ENCODE peak calls at places on chromosomes 12 and 14, in ten cellular contexts. One of them, this sample, is unnamed. For H3K4me1, the result is how much of the 10 kb centered on the place peaks cover.

GRCh38 chr12:96889273-96889933 is 17.7 kb upstream of the NEDD1 start:
- DNase-seq in lung: no peak
- DNase-seq in testis: no peak
- DNase-seq in OCI-LY7: no peak
- DNase-seq in body of pancreas: no peak
- DNase-seq in A549: peak
- DNase-seq in mucosa of descending colon: no peak
- DNase-seq in GM23338: no peak
- DNase-seq in tibial artery: no peak
- DNase-seq in tibial nerve: no peak
- DNase-seq in this sample: no peak

GRCh38 chr12:131042848-131043245 is 89.1 kb downstream of the ADGRD1 start:
- DNase-seq in lung: no peak
- DNase-seq in testis: peak
- DNase-seq in OCI-LY7: no peak
- DNase-seq in body of pancreas: no peak
- DNase-seq in A549: no peak
- DNase-seq in mucosa of descending colon: peak
- DNase-seq in GM23338: no peak
- DNase-seq in tibial artery: no peak
- DNase-seq in tibial nerve: no peak
- DNase-seq in this sample: no peak

GRCh38 chr12:3667485-3667884 is 85.4 kb downstream of the CRACR2A start:
- DNase-seq in lung: no peak
- DNase-seq in testis: no peak
- DNase-seq in OCI-LY7: no peak
- DNase-seq in body of pancreas: no peak
- DNase-seq in A549: no peak
- DNase-seq in mucosa of descending colon: no peak
- DNase-seq in GM23338: peak
- DNase-seq in tibial artery: no peak
- DNase-seq in tibial nerve: no peak
- DNase-seq in this sample: peak

GRCh38 chr14:70804556-70805162 is 4.7 kb downstream of the MAP3K9 start:
- DNase-seq in lung: no peak
- DNase-seq in testis: no peak
- DNase-seq in OCI-LY7: no peak
- DNase-seq in body of pancreas: no peak
- DNase-seq in A549: no peak
- DNase-seq in mucosa of descending colon: no peak
- DNase-seq in GM23338: peak
- DNase-seq in tibial artery: no peak
- DNase-seq in tibial nerve: no peak
- DNase-seq in this sample: no peak

GRCh38 chr12:2876431-2877046 is 435 bp downstream of the FOXM1 start:
- DNase-seq in lung: no peak
- DNase-seq in testis: no peak
- DNase-seq in OCI-LY7: peak
- DNase-seq in body of pancreas: no peak
- DNase-seq in A549: peak
- DNase-seq in mucosa of descending colon: no peak
- DNase-seq in GM23338: peak
- DNase-seq in tibial artery: no peak
- DNase-seq in tibial nerve: no peak
- DNase-seq in this sample: no peak

GRCh38 chr14:92759300-92759678 is 10.9 kb upstream of the LGMN start:
- DNase-seq in lung: no peak
- DNase-seq in testis: no peak
- DNase-seq in OCI-LY7: peak
- DNase-seq in body of pancreas: no peak
- DNase-seq in A549: no peak
- DNase-seq in mucosa of descending colon: peak
- DNase-seq in GM23338: peak
- DNase-seq in tibial artery: no peak
- DNase-seq in tibial nerve: no peak
- DNase-seq in this sample: no peak

GRCh38 chr12:101325590-101325989 is 45.7 kb downstream of the UTP20 start:
- DNase-seq in lung: no peak
- DNase-seq in testis: no peak
- DNase-seq in OCI-LY7: no peak
- DNase-seq in body of pancreas: no peak
- DNase-seq in A549: no peak
- DNase-seq in mucosa of descending colon: no peak
- DNase-seq in GM23338: no peak
- DNase-seq in tibial artery: no peak
- DNase-seq in tibial nerve: no peak
- DNase-seq in this sample: no peak

GRCh38 chr12:12586879-12587675 is 24.4 kb upstream of the DUSP16 start:
- DNase-seq in lung: no peak
- DNase-seq in testis: no peak
- DNase-seq in OCI-LY7: no peak
- DNase-seq in body of pancreas: no peak
- DNase-seq in A549: no peak
- DNase-seq in mucosa of descending colon: no peak
- DNase-seq in GM23338: no peak
- DNase-seq in tibial artery: no peak
- DNase-seq in tibial nerve: no peak
- DNase-seq in this sample: no peak

GRCh38 chr14:21056520-21057163 is 980 bp upstream of the RNASE8 start:
- DNase-seq in lung: no peak
- DNase-seq in testis: no peak
- DNase-seq in OCI-LY7: no peak
- DNase-seq in body of pancreas: no peak
- DNase-seq in A549: no peak
- DNase-seq in mucosa of descending colon: peak
- DNase-seq in GM23338: no peak
- DNase-seq in tibial artery: no peak
- DNase-seq in tibial nerve: peak
- DNase-seq in this sample: no peak

GRCh38 chr14:24051162-24051788 is 534 bp upstream of the CARMIL3 start:
- DNase-seq in lung: no peak
- DNase-seq in testis: peak
- DNase-seq in OCI-LY7: no peak
- DNase-seq in body of pancreas: no peak
- DNase-seq in A549: no peak
- DNase-seq in mucosa of descending colon: no peak
- DNase-seq in GM23338: peak
- DNase-seq in tibial artery: no peak
- DNase-seq in tibial nerve: no peak
- DNase-seq in this sample: no peak

GRCh38 chr12:97951239-97951638 is 488.6 kb downstream of the RMST start:
- DNase-seq in lung: no peak
- DNase-seq in testis: no peak
- DNase-seq in OCI-LY7: no peak
- DNase-seq in body of pancreas: no peak
- DNase-seq in A549: no peak
- DNase-seq in mucosa of descending colon: no peak
- DNase-seq in GM23338: no peak
- DNase-seq in tibial artery: no peak
- DNase-seq in tibial nerve: no peak
- DNase-seq in this sample: no peak

GRCh38 chr12:75850751-75851462 is 180.7 kb downstream of the PHLDA1 start:
- DNase-seq in lung: no peak
- DNase-seq in testis: no peak
- DNase-seq in OCI-LY7: no peak
- DNase-seq in body of pancreas: no peak
- DNase-seq in A549: peak
- DNase-seq in mucosa of descending colon: no peak
- DNase-seq in GM23338: no peak
- DNase-seq in tibial artery: no peak
- DNase-seq in tibial nerve: no peak
- DNase-seq in this sample: no peak

GRCh38 chr14:105411017-105411941 is 8.3 kb upstream of the MTA1 start:
- DNase-seq in lung: no peak
- DNase-seq in testis: no peak
- DNase-seq in OCI-LY7: no peak
- DNase-seq in body of pancreas: peak
- DNase-seq in A549: peak
- DNase-seq in mucosa of descending colon: peak
- DNase-seq in GM23338: peak
- DNase-seq in tibial artery: no peak
- DNase-seq in tibial nerve: no peak
- DNase-seq in this sample: no peak

GRCh38 chr12:81078469-81079196 is 754 bp downstream of the ACSS3 start:
- DNase-seq in lung: peak
- DNase-seq in testis: peak
- DNase-seq in OCI-LY7: no peak
- DNase-seq in body of pancreas: no peak
- DNase-seq in A549: no peak
- DNase-seq in mucosa of descending colon: no peak
- DNase-seq in GM23338: no peak
- DNase-seq in tibial artery: peak
- DNase-seq in tibial nerve: no peak
- DNase-seq in this sample: no peak

GRCh38 chr14:98146416-98146815 is 1125.6 kb downstream of the BCL11B start:
- DNase-seq in lung: no peak
- DNase-seq in testis: no peak
- DNase-seq in OCI-LY7: no peak
- DNase-seq in body of pancreas: no peak
- DNase-seq in A549: no peak
- DNase-seq in mucosa of descending colon: no peak
- DNase-seq in GM23338: no peak
- DNase-seq in tibial artery: no peak
- DNase-seq in tibial nerve: no peak
- DNase-seq in this sample: no peak

GRCh38 chr14:91890291-91890749 is 23.0 kb upstream of the TC2N start:
- DNase-seq in lung: no peak
- DNase-seq in testis: no peak
- DNase-seq in OCI-LY7: no peak
- DNase-seq in body of pancreas: no peak
- DNase-seq in A549: no peak
- DNase-seq in mucosa of descending colon: no peak
- DNase-seq in GM23338: no peak
- DNase-seq in tibial artery: no peak
- DNase-seq in tibial nerve: no peak
- DNase-seq in this sample: no peak

GRCh38 chr14:79855789-79856188 is 355.5 kb downstream of the DIO2 start:
- DNase-seq in lung: no peak
- DNase-seq in testis: no peak
- DNase-seq in OCI-LY7: no peak
- DNase-seq in body of pancreas: no peak
- DNase-seq in A549: no peak
- DNase-seq in mucosa of descending colon: no peak
- DNase-seq in GM23338: no peak
- DNase-seq in tibial artery: no peak
- DNase-seq in tibial nerve: no peak
- DNase-seq in this sample: no peak

GRCh38 chr14:76688373-76688671 is 72.9 kb upstream of the VASH1 start:
- DNase-seq in lung: no peak
- DNase-seq in testis: no peak
- DNase-seq in OCI-LY7: no peak
- DNase-seq in body of pancreas: no peak
- DNase-seq in A549: no peak
- DNase-seq in mucosa of descending colon: no peak
- DNase-seq in GM23338: no peak
- DNase-seq in tibial artery: no peak
- DNase-seq in tibial nerve: no peak
- DNase-seq in this sample: no peak
- TF ChIP-seq CTCF in lung: no peak
- TF ChIP-seq CTCF in testis: no peak
- TF ChIP-seq CTCF in OCI-LY7: no peak
- TF ChIP-seq CTCF in body of pancreas: no peak
- TF ChIP-seq CTCF in A549: no peak
- TF ChIP-seq CTCF in mucosa of descending colon: no peak
- TF ChIP-seq CTCF in GM23338: no peak
- TF ChIP-seq CTCF in tibial artery: no peak
- TF ChIP-seq CTCF in tibial nerve: no peak
- TF ChIP-seq CTCF in this sample: no peak

GRCh38 chr12:123268850-123269249 is 2.8 kb downstream of the CDK2AP1 start:
- DNase-seq in lung: no peak
- DNase-seq in testis: no peak
- DNase-seq in OCI-LY7: no peak
- DNase-seq in body of pancreas: no peak
- DNase-seq in A549: no peak
- DNase-seq in mucosa of descending colon: no peak
- DNase-seq in GM23338: no peak
- DNase-seq in tibial artery: no peak
- DNase-seq in tibial nerve: no peak
- DNase-seq in this sample: no peak
- H3K4me3 ChIP-seq in lung: no peak
- H3K4me3 ChIP-seq in testis: peak
- H3K4me3 ChIP-seq in OCI-LY7: no peak
- H3K4me3 ChIP-seq in body of pancreas: no peak
- H3K4me3 ChIP-seq in A549: no peak
- H3K4me3 ChIP-seq in mucosa of descending colon: no peak
- H3K4me3 ChIP-seq in GM23338: peak
- H3K4me3 ChIP-seq in tibial artery: no peak
- H3K4me3 ChIP-seq in tibial nerve: no peak
- H3K4me3 ChIP-seq in this sample: no peak

GRCh38 chr12:1663440-1664132 is 27.3 kb upstream of the ADIPOR2 start:
- DNase-seq in lung: no peak
- DNase-seq in testis: no peak
- DNase-seq in OCI-LY7: no peak
- DNase-seq in body of pancreas: no peak
- DNase-seq in A549: no peak
- DNase-seq in mucosa of descending colon: no peak
- DNase-seq in GM23338: no peak
- DNase-seq in tibial artery: no peak
- DNase-seq in tibial nerve: no peak
- DNase-seq in this sample: no peak

GRCh38 chr12:1666685-1667162 is 24.1 kb upstream of the ADIPOR2 start:
- DNase-seq in lung: no peak
- DNase-seq in testis: no peak
- DNase-seq in OCI-LY7: no peak
- DNase-seq in body of pancreas: no peak
- DNase-seq in A549: no peak
- DNase-seq in mucosa of descending colon: no peak
- DNase-seq in GM23338: no peak
- DNase-seq in tibial artery: no peak
- DNase-seq in tibial nerve: no peak
- DNase-seq in this sample: no peak

GRCh38 chr12:1665366-1665765 is 25.5 kb upstream of the ADIPOR2 start:
- DNase-seq in lung: no peak
- DNase-seq in testis: no peak
- DNase-seq in OCI-LY7: no peak
- DNase-seq in body of pancreas: no peak
- DNase-seq in A549: no peak
- DNase-seq in mucosa of descending colon: no peak
- DNase-seq in GM23338: no peak
- DNase-seq in tibial artery: no peak
- DNase-seq in tibial nerve: no peak
- DNase-seq in this sample: no peak

GRCh38 chr12:1668833-1669543 is 21.9 kb upstream of the ADIPOR2 start:
- DNase-seq in lung: no peak
- DNase-seq in testis: no peak
- DNase-seq in OCI-LY7: no peak
- DNase-seq in body of pancreas: no peak
- DNase-seq in A549: no peak
- DNase-seq in mucosa of descending colon: no peak
- DNase-seq in GM23338: no peak
- DNase-seq in tibial artery: no peak
- DNase-seq in tibial nerve: no peak
- DNase-seq in this sample: peak

GRCh38 chr12:1666215-1666614 is 24.7 kb upstream of the ADIPOR2 start:
- DNase-seq in lung: no peak
- DNase-seq in testis: no peak
- DNase-seq in OCI-LY7: no peak
- DNase-seq in body of pancreas: no peak
- DNase-seq in A549: no peak
- DNase-seq in mucosa of descending colon: no peak
- DNase-seq in GM23338: no peak
- DNase-seq in tibial artery: no peak
- DNase-seq in tibial nerve: no peak
- DNase-seq in this sample: no peak
- H3K4me1 ChIP-seq in lung: under half
- H3K4me1 ChIP-seq in testis: under half
- H3K4me1 ChIP-seq in OCI-LY7: under half
- H3K4me1 ChIP-seq in body of pancreas: under half
- H3K4me1 ChIP-seq in A549: under half
- H3K4me1 ChIP-seq in mucosa of descending colon: under half
- H3K4me1 ChIP-seq in GM23338: under half
- H3K4me1 ChIP-seq in tibial artery: under half
- H3K4me1 ChIP-seq in tibial nerve: under half
- H3K4me1 ChIP-seq in this sample: under half

GRCh38 chr12:128798543-128799341 is 25.0 kb downstream of the SLC15A4 start:
- DNase-seq in lung: no peak
- DNase-seq in testis: no peak
- DNase-seq in OCI-LY7: no peak
- DNase-seq in body of pancreas: no peak
- DNase-seq in A549: no peak
- DNase-seq in mucosa of descending colon: no peak
- DNase-seq in GM23338: no peak
- DNase-seq in tibial artery: no peak
- DNase-seq in tibial nerve: no peak
- DNase-seq in this sample: no peak
- TF ChIP-seq CTCF in lung: no peak
- TF ChIP-seq CTCF in testis: peak
- TF ChIP-seq CTCF in OCI-LY7: peak
- TF ChIP-seq CTCF in body of pancreas: no peak
- TF ChIP-seq CTCF in A549: peak
- TF ChIP-seq CTCF in mucosa of descending colon: no peak
- TF ChIP-seq CTCF in GM23338: no peak
- TF ChIP-seq CTCF in tibial artery: no peak
- TF ChIP-seq CTCF in tibial nerve: no peak
- TF ChIP-seq CTCF in this sample: no peak